ENCODE peak calls at places on chromosome 4, in eight cellular contexts. One of them, this sample, is unnamed.
A peak's percentile ranks its signal among the peaks of the same experiment; 100 is the strongest.

GRCh38 chr4:68119921-68120320 is 9.7 kb downstream of the TMPRSS11F start:
- DNase-seq in ureter: no peak
- DNase-seq in Ammon's horn: no peak
- DNase-seq in adipocyte: no peak
- DNase-seq in renal cortical epithelial cell: no peak
- DNase-seq in stimulated activated CD4-positive, alpha-beta T cell treated with anti-CD3 and anti-CD28 coated beads, Interleukin-4, amount 100 ng/mL, for 4 hours: no peak
- DNase-seq in fibroblast of mammary gland: no peak
- DNase-seq in activated CD4-positive, alpha-beta T cell treated with anti-CD3 and anti-CD28 coated beads, Interleukin-2, amount 50 U/mL, for 48 hours: no peak
- DNase-seq in this sample: no peak

GRCh38 chr4:66639361-66639760 is 905.9 kb downstream of the CENPC start:
- DNase-seq in fibroblast of mammary gland: peak; percentile 1
- DNase-seq in renal cortical epithelial cell: peak; percentile 26
- DNase-seq in ureter: no peak
- DNase-seq in adipocyte: peak; percentile 56
- DNase-seq in stimulated activated CD4-positive, alpha-beta T cell treated with anti-CD3 and anti-CD28 coated beads, Interleukin-4, amount 100 ng/mL, for 4 hours: no peak
- DNase-seq in activated CD4-positive, alpha-beta T cell treated with anti-CD3 and anti-CD28 coated beads, Interleukin-2, amount 50 U/mL, for 48 hours: no peak
- DNase-seq in Ammon's horn: no peak
- DNase-seq in this sample: no peak

GRCh38 chr4:166415749-166416148 is 542.7 kb downstream of the TLL1 start:
- DNase-seq in ureter: no peak
- DNase-seq in adipocyte: no peak
- DNase-seq in renal cortical epithelial cell: no peak
- DNase-seq in fibroblast of mammary gland: no peak
- DNase-seq in activated CD4-positive, alpha-beta T cell treated with anti-CD3 and anti-CD28 coated beads, Interleukin-2, amount 50 U/mL, for 48 hours: no peak
- DNase-seq in stimulated activated CD4-positive, alpha-beta T cell treated with anti-CD3 and anti-CD28 coated beads, Interleukin-4, amount 100 ng/mL, for 4 hours: no peak
- DNase-seq in Ammon's horn: no peak
- DNase-seq in this sample: no peak

GRCh38 chr4:146545102-146545501 is 23.4 kb upstream of the SLC10A7 start:
- DNase-seq in Ammon's horn: no peak
- DNase-seq in adipocyte: peak; percentile 33
- DNase-seq in stimulated activated CD4-positive, alpha-beta T cell treated with anti-CD3 and anti-CD28 coated beads, Interleukin-4, amount 100 ng/mL, for 4 hours: no peak
- DNase-seq in ureter: no peak
- DNase-seq in activated CD4-positive, alpha-beta T cell treated with anti-CD3 and anti-CD28 coated beads, Interleukin-2, amount 50 U/mL, for 48 hours: no peak
- DNase-seq in fibroblast of mammary gland: peak; percentile 49
- DNase-seq in renal cortical epithelial cell: peak; percentile 21
- DNase-seq in this sample: no peak

GRCh38 chr4:170979736-170980135 is 833.5 kb upstream of the GALNTL6 start:
- DNase-seq in renal cortical epithelial cell: peak; percentile 1
- DNase-seq in ureter: no peak
- DNase-seq in adipocyte: peak; percentile 56
- DNase-seq in activated CD4-positive, alpha-beta T cell treated with anti-CD3 and anti-CD28 coated beads, Interleukin-2, amount 50 U/mL, for 48 hours: no peak
- DNase-seq in fibroblast of mammary gland: peak; percentile 1
- DNase-seq in stimulated activated CD4-positive, alpha-beta T cell treated with anti-CD3 and anti-CD28 coated beads, Interleukin-4, amount 100 ng/mL, for 4 hours: no peak
- DNase-seq in Ammon's horn: no peak
- DNase-seq in this sample: no peak

GRCh38 chr4:77852892-77853495 is 9.6 kb upstream of the MRPL1 start:
- DNase-seq in adipocyte: no peak
- DNase-seq in stimulated activated CD4-positive, alpha-beta T cell treated with anti-CD3 and anti-CD28 coated beads, Interleukin-4, amount 100 ng/mL, for 4 hours: peak; percentile 22
- DNase-seq in activated CD4-positive, alpha-beta T cell treated with anti-CD3 and anti-CD28 coated beads, Interleukin-2, amount 50 U/mL, for 48 hours: peak; percentile 67
- DNase-seq in Ammon's horn: no peak
- DNase-seq in fibroblast of mammary gland: no peak
- DNase-seq in ureter: no peak
- DNase-seq in renal cortical epithelial cell: no peak
- DNase-seq in this sample: no peak

GRCh38 chr4:35247047-35247446 is 997.3 kb downstream of the ARAP2 start:
- DNase-seq in stimulated activated CD4-positive, alpha-beta T cell treated with anti-CD3 and anti-CD28 coated beads, Interleukin-4, amount 100 ng/mL, for 4 hours: no peak
- DNase-seq in ureter: no peak
- DNase-seq in Ammon's horn: no peak
- DNase-seq in renal cortical epithelial cell: no peak
- DNase-seq in fibroblast of mammary gland: no peak
- DNase-seq in adipocyte: no peak
- DNase-seq in activated CD4-positive, alpha-beta T cell treated with anti-CD3 and anti-CD28 coated beads, Interleukin-2, amount 50 U/mL, for 48 hours: no peak
- DNase-seq in this sample: no peak

GRCh38 chr4:86840858-86841257 is 8.3 kb downstream of the SLC10A6 start:
- DNase-seq in adipocyte: peak; percentile 12
- DNase-seq in Ammon's horn: no peak
- DNase-seq in stimulated activated CD4-positive, alpha-beta T cell treated with anti-CD3 and anti-CD28 coated beads, Interleukin-4, amount 100 ng/mL, for 4 hours: no peak
- DNase-seq in renal cortical epithelial cell: no peak
- DNase-seq in ureter: no peak
- DNase-seq in fibroblast of mammary gland: no peak
- DNase-seq in activated CD4-positive, alpha-beta T cell treated with anti-CD3 and anti-CD28 coated beads, Interleukin-2, amount 50 U/mL, for 48 hours: no peak
- DNase-seq in this sample: no peak

GRCh38 chr4:75484195-75484594 is 30.0 kb downstream of the RCHY1 start:
- DNase-seq in fibroblast of mammary gland: no peak
- DNase-seq in renal cortical epithelial cell: no peak
- DNase-seq in ureter: no peak
- DNase-seq in adipocyte: no peak
- DNase-seq in activated CD4-positive, alpha-beta T cell treated with anti-CD3 and anti-CD28 coated beads, Interleukin-2, amount 50 U/mL, for 48 hours: no peak
- DNase-seq in Ammon's horn: peak; percentile 27
- DNase-seq in stimulated activated CD4-positive, alpha-beta T cell treated with anti-CD3 and anti-CD28 coated beads, Interleukin-4, amount 100 ng/mL, for 4 hours: no peak
- DNase-seq in this sample: no peak

GRCh38 chr4:10347281-10347795 is 109.9 kb downstream of the ZNF518B start:
- DNase-seq in Ammon's horn: no peak
- DNase-seq in activated CD4-positive, alpha-beta T cell treated with anti-CD3 and anti-CD28 coated beads, Interleukin-2, amount 50 U/mL, for 48 hours: no peak
- DNase-seq in renal cortical epithelial cell: no peak
- DNase-seq in ureter: no peak
- DNase-seq in adipocyte: no peak
- DNase-seq in fibroblast of mammary gland: no peak
- DNase-seq in stimulated activated CD4-positive, alpha-beta T cell treated with anti-CD3 and anti-CD28 coated beads, Interleukin-4, amount 100 ng/mL, for 4 hours: no peak
- DNase-seq in this sample: no peak

GRCh38 chr4:123278755-123279154 is 117.8 kb upstream of the SPRY1 start:
- DNase-seq in Ammon's horn: no peak
- DNase-seq in activated CD4-positive, alpha-beta T cell treated with anti-CD3 and anti-CD28 coated beads, Interleukin-2, amount 50 U/mL, for 48 hours: no peak
- DNase-seq in adipocyte: peak; percentile 37
- DNase-seq in renal cortical epithelial cell: no peak
- DNase-seq in ureter: no peak
- DNase-seq in stimulated activated CD4-positive, alpha-beta T cell treated with anti-CD3 and anti-CD28 coated beads, Interleukin-4, amount 100 ng/mL, for 4 hours: no peak
- DNase-seq in fibroblast of mammary gland: no peak
- DNase-seq in this sample: no peak

GRCh38 chr4:6092131-6092530 is 73.9 kb upstream of the C4orf50 start:
- DNase-seq in stimulated activated CD4-positive, alpha-beta T cell treated with anti-CD3 and anti-CD28 coated beads, Interleukin-4, amount 100 ng/mL, for 4 hours: no peak
- DNase-seq in adipocyte: no peak
- DNase-seq in renal cortical epithelial cell: no peak
- DNase-seq in ureter: no peak
- DNase-seq in activated CD4-positive, alpha-beta T cell treated with anti-CD3 and anti-CD28 coated beads, Interleukin-2, amount 50 U/mL, for 48 hours: no peak
- DNase-seq in fibroblast of mammary gland: no peak
- DNase-seq in Ammon's horn: no peak
- DNase-seq in this sample: no peak

GRCh38 chr4:898123-898522 is 34.0 kb downstream of the GAK start:
- DNase-seq in activated CD4-positive, alpha-beta T cell treated with anti-CD3 and anti-CD28 coated beads, Interleukin-2, amount 50 U/mL, for 48 hours: no peak
- DNase-seq in renal cortical epithelial cell: no peak
- DNase-seq in adipocyte: no peak
- DNase-seq in stimulated activated CD4-positive, alpha-beta T cell treated with anti-CD3 and anti-CD28 coated beads, Interleukin-4, amount 100 ng/mL, for 4 hours: no peak
- DNase-seq in ureter: no peak
- DNase-seq in Ammon's horn: no peak
- DNase-seq in fibroblast of mammary gland: no peak
- DNase-seq in this sample: no peak

GRCh38 chr4:42015438-42015837 is 25.1 kb downstream of the SLC30A9 start:
- DNase-seq in renal cortical epithelial cell: no peak
- DNase-seq in adipocyte: no peak
- DNase-seq in stimulated activated CD4-positive, alpha-beta T cell treated with anti-CD3 and anti-CD28 coated beads, Interleukin-4, amount 100 ng/mL, for 4 hours: no peak
- DNase-seq in ureter: no peak
- DNase-seq in fibroblast of mammary gland: no peak
- DNase-seq in activated CD4-positive, alpha-beta T cell treated with anti-CD3 and anti-CD28 coated beads, Interleukin-2, amount 50 U/mL, for 48 hours: no peak
- DNase-seq in Ammon's horn: no peak
- DNase-seq in this sample: no peak

GRCh38 chr4:151850751-151851150 is 89.9 kb upstream of the GATB start:
- DNase-seq in renal cortical epithelial cell: peak; percentile 1
- DNase-seq in ureter: no peak
- DNase-seq in fibroblast of mammary gland: peak; percentile 89
- DNase-seq in adipocyte: peak; percentile 31
- DNase-seq in activated CD4-positive, alpha-beta T cell treated with anti-CD3 and anti-CD28 coated beads, Interleukin-2, amount 50 U/mL, for 48 hours: no peak
- DNase-seq in stimulated activated CD4-positive, alpha-beta T cell treated with anti-CD3 and anti-CD28 coated beads, Interleukin-4, amount 100 ng/mL, for 4 hours: no peak
- DNase-seq in Ammon's horn: peak; percentile 47
- DNase-seq in this sample: no peak

GRCh38 chr4:2867758-2868491 is 24.3 kb downstream of the ADD1 start:
- DNase-seq in activated CD4-positive, alpha-beta T cell treated with anti-CD3 and anti-CD28 coated beads, Interleukin-2, amount 50 U/mL, for 48 hours: no peak
- DNase-seq in Ammon's horn: no peak
- DNase-seq in ureter: no peak
- DNase-seq in fibroblast of mammary gland: no peak
- DNase-seq in stimulated activated CD4-positive, alpha-beta T cell treated with anti-CD3 and anti-CD28 coated beads, Interleukin-4, amount 100 ng/mL, for 4 hours: no peak
- DNase-seq in renal cortical epithelial cell: no peak
- DNase-seq in adipocyte: peak; percentile 54
- DNase-seq in this sample: no peak

GRCh38 chr4:169311643-169312365 is 41.0 kb upstream of the SH3RF1 start:
- DNase-seq in activated CD4-positive, alpha-beta T cell treated with anti-CD3 and anti-CD28 coated beads, Interleukin-2, amount 50 U/mL, for 48 hours: no peak
- DNase-seq in ureter: no peak
- DNase-seq in adipocyte: peak; percentile 45
- DNase-seq in fibroblast of mammary gland: peak; percentile 68
- DNase-seq in renal cortical epithelial cell: peak; percentile 65
- DNase-seq in Ammon's horn: peak; percentile 45
- DNase-seq in stimulated activated CD4-positive, alpha-beta T cell treated with anti-CD3 and anti-CD28 coated beads, Interleukin-4, amount 100 ng/mL, for 4 hours: no peak
- DNase-seq in this sample: no peak

GRCh38 chr4:25564836-25565235 is 90.8 kb upstream of the SLC34A2 start:
- DNase-seq in fibroblast of mammary gland: no peak
- DNase-seq in renal cortical epithelial cell: no peak
- DNase-seq in ureter: no peak
- DNase-seq in stimulated activated CD4-positive, alpha-beta T cell treated with anti-CD3 and anti-CD28 coated beads, Interleukin-4, amount 100 ng/mL, for 4 hours: no peak
- DNase-seq in adipocyte: no peak
- DNase-seq in activated CD4-positive, alpha-beta T cell treated with anti-CD3 and anti-CD28 coated beads, Interleukin-2, amount 50 U/mL, for 48 hours: no peak
- DNase-seq in Ammon's horn: no peak
- DNase-seq in this sample: no peak

GRCh38 chr4:177070533-177070932 is 239.1 kb upstream of the NEIL3 start:
- DNase-seq in ureter: no peak
- DNase-seq in activated CD4-positive, alpha-beta T cell treated with anti-CD3 and anti-CD28 coated beads, Interleukin-2, amount 50 U/mL, for 48 hours: no peak
- DNase-seq in stimulated activated CD4-positive, alpha-beta T cell treated with anti-CD3 and anti-CD28 coated beads, Interleukin-4, amount 100 ng/mL, for 4 hours: no peak
- DNase-seq in Ammon's horn: no peak
- DNase-seq in fibroblast of mammary gland: peak; percentile 27
- DNase-seq in adipocyte: peak; percentile 12
- DNase-seq in renal cortical epithelial cell: no peak
- DNase-seq in this sample: no peak

GRCh38 chr4:176308441-176308840 is 11.3 kb upstream of the SPCS3 start:
- DNase-seq in ureter: no peak
- DNase-seq in fibroblast of mammary gland: no peak
- DNase-seq in stimulated activated CD4-positive, alpha-beta T cell treated with anti-CD3 and anti-CD28 coated beads, Interleukin-4, amount 100 ng/mL, for 4 hours: no peak
- DNase-seq in Ammon's horn: no peak
- DNase-seq in activated CD4-positive, alpha-beta T cell treated with anti-CD3 and anti-CD28 coated beads, Interleukin-2, amount 50 U/mL, for 48 hours: no peak
- DNase-seq in adipocyte: no peak
- DNase-seq in renal cortical epithelial cell: no peak
- DNase-seq in this sample: no peak

GRCh38 chr4:21819086-21819485 is 129.5 kb downstream of the KCNIP4 start:
- DNase-seq in stimulated activated CD4-positive, alpha-beta T cell treated with anti-CD3 and anti-CD28 coated beads, Interleukin-4, amount 100 ng/mL, for 4 hours: no peak
- DNase-seq in adipocyte: peak; percentile 54
- DNase-seq in ureter: no peak
- DNase-seq in renal cortical epithelial cell: no peak
- DNase-seq in fibroblast of mammary gland: peak; percentile 33
- DNase-seq in activated CD4-positive, alpha-beta T cell treated with anti-CD3 and anti-CD28 coated beads, Interleukin-2, amount 50 U/mL, for 48 hours: no peak
- DNase-seq in Ammon's horn: peak; percentile 19
- DNase-seq in this sample: no peak

GRCh38 chr4:1459664-1460511 is 53.6 kb upstream of the NKX1-1 start:
- DNase-seq in stimulated activated CD4-positive, alpha-beta T cell treated with anti-CD3 and anti-CD28 coated beads, Interleukin-4, amount 100 ng/mL, for 4 hours: no peak
- DNase-seq in Ammon's horn: no peak
- DNase-seq in renal cortical epithelial cell: no peak
- DNase-seq in adipocyte: no peak
- DNase-seq in fibroblast of mammary gland: no peak
- DNase-seq in activated CD4-positive, alpha-beta T cell treated with anti-CD3 and anti-CD28 coated beads, Interleukin-2, amount 50 U/mL, for 48 hours: no peak
- DNase-seq in ureter: no peak
- DNase-seq in this sample: no peak

GRCh38 chr4:123547818-123548200 is 151.2 kb downstream of the SPRY1 start:
- DNase-seq in Ammon's horn: no peak
- DNase-seq in adipocyte: no peak
- DNase-seq in renal cortical epithelial cell: no peak
- DNase-seq in stimulated activated CD4-positive, alpha-beta T cell treated with anti-CD3 and anti-CD28 coated beads, Interleukin-4, amount 100 ng/mL, for 4 hours: no peak
- DNase-seq in activated CD4-positive, alpha-beta T cell treated with anti-CD3 and anti-CD28 coated beads, Interleukin-2, amount 50 U/mL, for 48 hours: no peak
- DNase-seq in fibroblast of mammary gland: no peak
- DNase-seq in ureter: no peak
- DNase-seq in this sample: no peak

GRCh38 chr4:173325007-173325736 is 9.0 kb downstream of the HMGB2 start:
- DNase-seq in ureter: no peak
- DNase-seq in adipocyte: no peak
- DNase-seq in activated CD4-positive, alpha-beta T cell treated with anti-CD3 and anti-CD28 coated beads, Interleukin-2, amount 50 U/mL, for 48 hours: no peak
- DNase-seq in Ammon's horn: no peak
- DNase-seq in renal cortical epithelial cell: no peak
- DNase-seq in stimulated activated CD4-positive, alpha-beta T cell treated with anti-CD3 and anti-CD28 coated beads, Interleukin-4, amount 100 ng/mL, for 4 hours: no peak
- DNase-seq in fibroblast of mammary gland: no peak
- DNase-seq in this sample: no peak

GRCh38 chr4:96786306-96786705 is 946.4 kb downstream of the PDHA2 start:
- DNase-seq in Ammon's horn: peak; percentile 24
- DNase-seq in ureter: no peak
- DNase-seq in adipocyte: no peak
- DNase-seq in activated CD4-positive, alpha-beta T cell treated with anti-CD3 and anti-CD28 coated beads, Interleukin-2, amount 50 U/mL, for 48 hours: no peak
- DNase-seq in renal cortical epithelial cell: no peak
- DNase-seq in fibroblast of mammary gland: no peak
- DNase-seq in stimulated activated CD4-positive, alpha-beta T cell treated with anti-CD3 and anti-CD28 coated beads, Interleukin-4, amount 100 ng/mL, for 4 hours: no peak
- DNase-seq in this sample: no peak

GRCh38 chr4:7764466-7764865 is 175.2 kb downstream of the AFAP1 start:
- DNase-seq in adipocyte: no peak
- DNase-seq in fibroblast of mammary gland: no peak
- DNase-seq in ureter: no peak
- DNase-seq in Ammon's horn: no peak
- DNase-seq in stimulated activated CD4-positive, alpha-beta T cell treated with anti-CD3 and anti-CD28 coated beads, Interleukin-4, amount 100 ng/mL, for 4 hours: no peak
- DNase-seq in renal cortical epithelial cell: no peak
- DNase-seq in activated CD4-positive, alpha-beta T cell treated with anti-CD3 and anti-CD28 coated beads, Interleukin-2, amount 50 U/mL, for 48 hours: no peak
- DNase-seq in this sample: no peak

GRCh38 chr4:73383452-73383851 is 20.6 kb upstream of the ALB start:
- DNase-seq in renal cortical epithelial cell: no peak
- DNase-seq in activated CD4-positive, alpha-beta T cell treated with anti-CD3 and anti-CD28 coated beads, Interleukin-2, amount 50 U/mL, for 48 hours: no peak
- DNase-seq in Ammon's horn: no peak
- DNase-seq in fibroblast of mammary gland: no peak
- DNase-seq in ureter: no peak
- DNase-seq in adipocyte: no peak
- DNase-seq in stimulated activated CD4-positive, alpha-beta T cell treated with anti-CD3 and anti-CD28 coated beads, Interleukin-4, amount 100 ng/mL, for 4 hours: no peak
- DNase-seq in this sample: no peak

GRCh38 chr4:140996757-140997156 is 136.5 kb downstream of the RNF150 start:
- DNase-seq in fibroblast of mammary gland: peak; percentile 41
- DNase-seq in ureter: no peak
- DNase-seq in Ammon's horn: no peak
- DNase-seq in activated CD4-positive, alpha-beta T cell treated with anti-CD3 and anti-CD28 coated beads, Interleukin-2, amount 50 U/mL, for 48 hours: no peak
- DNase-seq in stimulated activated CD4-positive, alpha-beta T cell treated with anti-CD3 and anti-CD28 coated beads, Interleukin-4, amount 100 ng/mL, for 4 hours: no peak
- DNase-seq in adipocyte: peak; percentile 69
- DNase-seq in renal cortical epithelial cell: peak; percentile 99
- DNase-seq in this sample: no peak